ENCODE peak calls at places on chromosome 16, in ten cellular contexts. One of them, this sample, is unnamed.

GRCh38 chr16:52634101-52634500 is 87.2 kb upstream of the TOX3 start:
- DNase-seq in A549: no peak
- DNase-seq in H1: no peak
- DNase-seq in GM12878: no peak
- DNase-seq in ovary: no peak
- DNase-seq in K562: no peak
- DNase-seq in esophagus muscularis mucosa: no peak
- DNase-seq in sigmoid colon: no peak
- DNase-seq in transverse colon: no peak
- DNase-seq in HepG2: no peak
- DNase-seq in this sample: no peak

GRCh38 chr16:83530293-83530692 is 277.5 kb upstream of the HSBP1 start:
- DNase-seq in A549: no peak
- DNase-seq in H1: no peak
- DNase-seq in GM12878: no peak
- DNase-seq in ovary: no peak
- DNase-seq in K562: no peak
- DNase-seq in esophagus muscularis mucosa: no peak
- DNase-seq in sigmoid colon: no peak
- DNase-seq in transverse colon: no peak
- DNase-seq in HepG2: no peak
- DNase-seq in this sample: no peak

GRCh38 chr16:3949287-3949686 is 68.8 kb upstream of the CREBBP start:
- DNase-seq in A549: no peak
- DNase-seq in H1: no peak
- DNase-seq in GM12878: no peak
- DNase-seq in ovary: no peak
- DNase-seq in K562: no peak
- DNase-seq in esophagus muscularis mucosa: no peak
- DNase-seq in sigmoid colon: peak
- DNase-seq in transverse colon: no peak
- DNase-seq in HepG2: no peak
- DNase-seq in this sample: no peak

GRCh38 chr16:21663889-21664647 is at the start of gene OTOA:
- DNase-seq in A549: no peak
- DNase-seq in H1: peak
- DNase-seq in GM12878: no peak
- DNase-seq in ovary: no peak
- DNase-seq in K562: no peak
- DNase-seq in esophagus muscularis mucosa: no peak
- DNase-seq in sigmoid colon: no peak
- DNase-seq in transverse colon: peak
- DNase-seq in HepG2: no peak
- DNase-seq in this sample: no peak

GRCh38 chr16:4937782-4938682 is 1.1 kb upstream of the PPL start:
- DNase-seq in A549: no peak
- DNase-seq in H1: no peak
- DNase-seq in GM12878: no peak
- DNase-seq in ovary: no peak
- DNase-seq in K562: no peak
- DNase-seq in esophagus muscularis mucosa: no peak
- DNase-seq in sigmoid colon: no peak
- DNase-seq in transverse colon: peak
- DNase-seq in HepG2: no peak
- DNase-seq in this sample: no peak

GRCh38 chr16:3066440-3066748 is 954 bp downstream of the IL32 start:
- DNase-seq in A549: no peak
- DNase-seq in H1: no peak
- DNase-seq in GM12878: no peak
- DNase-seq in ovary: no peak
- DNase-seq in K562: no peak
- DNase-seq in esophagus muscularis mucosa: no peak
- DNase-seq in sigmoid colon: no peak
- DNase-seq in transverse colon: no peak
- DNase-seq in HepG2: no peak
- DNase-seq in this sample: no peak

GRCh38 chr16:22786284-22786683 is 27.7 kb upstream of the HS3ST2 start:
- DNase-seq in A549: no peak
- DNase-seq in H1: no peak
- DNase-seq in GM12878: no peak
- DNase-seq in ovary: no peak
- DNase-seq in K562: no peak
- DNase-seq in esophagus muscularis mucosa: no peak
- DNase-seq in sigmoid colon: no peak
- DNase-seq in transverse colon: no peak
- DNase-seq in HepG2: no peak
- DNase-seq in this sample: no peak

GRCh38 chr16:85998178-85998867 is 99.4 kb downstream of the IRF8 start:
- DNase-seq in A549: no peak
- DNase-seq in H1: no peak
- DNase-seq in GM12878: no peak
- DNase-seq in ovary: no peak
- DNase-seq in K562: no peak
- DNase-seq in esophagus muscularis mucosa: no peak
- DNase-seq in sigmoid colon: peak
- DNase-seq in transverse colon: no peak
- DNase-seq in HepG2: no peak
- DNase-seq in this sample: no peak

DNA sequence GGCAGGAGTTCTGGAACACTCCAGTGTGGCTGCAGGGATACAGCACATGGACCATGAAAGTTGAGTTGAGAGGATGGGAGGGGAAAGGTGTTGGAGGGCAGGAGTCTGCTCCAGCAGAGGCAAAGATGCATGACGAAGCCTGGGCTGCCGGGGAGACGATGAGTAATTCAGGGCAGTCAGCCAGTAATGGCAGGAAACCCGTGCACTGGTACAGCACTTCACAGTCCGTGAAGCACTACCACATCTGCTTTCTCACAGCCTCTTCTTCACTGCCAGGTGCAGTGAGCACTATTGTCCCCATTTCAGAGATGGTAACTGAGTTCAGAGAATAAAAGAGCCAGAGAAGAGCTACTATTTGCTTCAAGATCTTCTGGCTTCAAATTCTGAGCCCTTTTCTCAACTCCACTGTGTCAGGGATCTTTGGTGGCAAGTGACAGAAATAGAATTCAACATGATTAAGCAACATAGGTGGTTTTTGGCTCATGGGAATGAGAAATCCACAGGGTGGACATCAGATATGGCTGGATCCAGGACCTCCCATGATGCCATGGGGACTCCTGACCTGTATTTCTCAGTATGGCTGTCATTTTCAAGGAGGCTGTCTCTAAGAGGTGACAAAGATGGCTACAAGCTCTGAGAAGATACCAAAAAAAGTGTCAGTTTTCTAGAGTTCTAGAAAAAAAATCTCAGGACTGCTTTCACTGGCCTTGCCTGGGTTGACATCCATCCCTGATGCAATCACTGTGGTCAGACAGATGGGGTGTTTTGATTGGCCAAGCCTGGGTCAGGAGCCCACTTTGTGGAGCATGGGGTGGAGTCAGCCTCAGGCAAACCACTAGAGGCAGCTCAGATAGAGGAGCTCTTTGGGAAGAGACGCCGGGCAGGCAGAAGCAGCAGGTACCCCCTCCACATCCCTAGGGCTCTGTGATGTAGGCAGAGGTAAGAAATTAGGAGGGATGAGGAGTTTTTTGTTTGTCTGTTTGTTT is 24.7 kb downstream of the IL21R start:
- DNase-seq in A549: peak
- DNase-seq in H1: no peak
- DNase-seq in GM12878: peak
- DNase-seq in ovary: no peak
- DNase-seq in K562: peak
- DNase-seq in esophagus muscularis mucosa: peak
- DNase-seq in sigmoid colon: peak
- DNase-seq in transverse colon: peak
- DNase-seq in HepG2: peak
- DNase-seq in this sample: no peak
- H3K4me3 ChIP-seq in A549: no peak
- H3K4me3 ChIP-seq in H1: no peak
- H3K4me3 ChIP-seq in GM12878: peak
- H3K4me3 ChIP-seq in ovary: no peak
- H3K4me3 ChIP-seq in K562: peak
- H3K4me3 ChIP-seq in esophagus muscularis mucosa: no peak
- H3K4me3 ChIP-seq in sigmoid colon: no peak
- H3K4me3 ChIP-seq in transverse colon: no peak
- H3K4me3 ChIP-seq in HepG2: no peak
- H3K4me3 ChIP-seq in this sample: no peak

DNA sequence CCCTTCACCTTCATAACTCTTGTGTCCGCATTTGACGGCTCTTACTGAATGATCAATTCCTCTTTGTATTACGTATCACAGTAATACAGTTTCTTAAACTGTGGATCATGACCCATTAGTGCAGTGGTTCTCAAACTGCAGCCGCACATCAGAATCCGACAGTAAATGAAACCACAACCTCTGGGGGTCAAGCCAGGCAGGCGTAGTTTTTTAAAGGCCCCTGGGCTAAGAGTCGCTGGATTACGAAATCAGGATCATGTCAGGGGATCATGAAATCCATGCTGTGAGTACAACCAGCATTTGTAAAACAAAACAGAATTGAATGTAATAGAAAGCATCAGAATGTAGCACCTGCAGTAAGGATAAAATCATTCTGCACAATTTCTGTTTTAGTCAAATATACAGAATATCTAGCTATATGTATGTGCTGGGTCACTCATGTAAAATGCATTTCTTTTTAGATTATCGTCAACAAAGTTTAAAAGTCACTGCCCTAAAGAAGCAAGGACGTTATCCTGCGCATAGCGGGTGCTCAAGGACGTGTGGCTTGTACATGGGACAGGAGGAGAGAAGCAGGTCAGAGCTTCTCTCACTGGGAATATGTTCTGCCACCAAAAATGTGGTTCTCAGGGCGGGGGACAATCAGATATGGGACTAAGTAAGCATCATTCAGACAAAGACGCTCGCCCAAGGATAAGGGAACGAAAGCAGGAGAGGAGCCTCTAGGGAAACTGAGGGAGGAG is 113.1 kb downstream of the ZFHX3 start:
- DNase-seq in A549: no peak
- DNase-seq in H1: no peak
- DNase-seq in GM12878: no peak
- DNase-seq in ovary: no peak
- DNase-seq in K562: no peak
- DNase-seq in esophagus muscularis mucosa: no peak
- DNase-seq in sigmoid colon: peak
- DNase-seq in transverse colon: no peak
- DNase-seq in HepG2: no peak
- DNase-seq in this sample: peak
- H3K27ac ChIP-seq in A549: no peak
- H3K27ac ChIP-seq in H1: no peak
- H3K27ac ChIP-seq in GM12878: no peak
- H3K27ac ChIP-seq in ovary: no peak
- H3K27ac ChIP-seq in K562: no peak
- H3K27ac ChIP-seq in esophagus muscularis mucosa: no peak
- H3K27ac ChIP-seq in sigmoid colon: no peak
- H3K27ac ChIP-seq in transverse colon: peak
- H3K27ac ChIP-seq in HepG2: no peak
- H3K27ac ChIP-seq in this sample: no peak

GRCh38 chr16:29230671-29231091 is 175.8 kb downstream of the NPIPB11 start:
- DNase-seq in A549: no peak
- DNase-seq in H1: no peak
- DNase-seq in GM12878: no peak
- DNase-seq in ovary: no peak
- DNase-seq in K562: no peak
- DNase-seq in esophagus muscularis mucosa: peak
- DNase-seq in sigmoid colon: no peak
- DNase-seq in transverse colon: no peak
- DNase-seq in HepG2: no peak
- DNase-seq in this sample: no peak
- TF ChIP-seq EP300 in A549: no peak
- TF ChIP-seq EP300 in H1: no peak
- TF ChIP-seq EP300 in GM12878: no peak
- TF ChIP-seq EP300 in ovary: no peak
- TF ChIP-seq EP300 in K562: no peak
- TF ChIP-seq EP300 in esophagus muscularis mucosa: no peak
- TF ChIP-seq EP300 in sigmoid colon: no peak
- TF ChIP-seq EP300 in transverse colon: no peak
- TF ChIP-seq EP300 in HepG2: no peak
- TF ChIP-seq EP300 in this sample: no peak

GRCh38 chr16:30185141-30185682 is 1.8 kb downstream of the CORO1A start:
- DNase-seq in A549: no peak
- DNase-seq in H1: no peak
- DNase-seq in GM12878: no peak
- DNase-seq in ovary: no peak
- DNase-seq in K562: peak
- DNase-seq in esophagus muscularis mucosa: no peak
- DNase-seq in sigmoid colon: peak
- DNase-seq in transverse colon: peak
- DNase-seq in HepG2: no peak
- DNase-seq in this sample: no peak

GRCh38 chr16:30186782-30187555 is 3.6 kb downstream of the CORO1A start:
- DNase-seq in A549: peak
- DNase-seq in H1: no peak
- DNase-seq in GM12878: peak
- DNase-seq in ovary: peak
- DNase-seq in K562: peak
- DNase-seq in esophagus muscularis mucosa: no peak
- DNase-seq in sigmoid colon: peak
- DNase-seq in transverse colon: peak
- DNase-seq in HepG2: peak
- DNase-seq in this sample: peak

GRCh38 chr16:30186444-30186781 is 3.0 kb downstream of the CORO1A start:
- DNase-seq in A549: no peak
- DNase-seq in H1: no peak
- DNase-seq in GM12878: no peak
- DNase-seq in ovary: no peak
- DNase-seq in K562: no peak
- DNase-seq in esophagus muscularis mucosa: no peak
- DNase-seq in sigmoid colon: no peak
- DNase-seq in transverse colon: no peak
- DNase-seq in HepG2: no peak
- DNase-seq in this sample: no peak

GRCh38 chr16:30184430-30185140 is 1.2 kb downstream of the CORO1A start:
- DNase-seq in A549: no peak
- DNase-seq in H1: no peak
- DNase-seq in GM12878: peak
- DNase-seq in ovary: peak
- DNase-seq in K562: peak
- DNase-seq in esophagus muscularis mucosa: no peak
- DNase-seq in sigmoid colon: peak
- DNase-seq in transverse colon: peak
- DNase-seq in HepG2: no peak
- DNase-seq in this sample: no peak

DNA sequence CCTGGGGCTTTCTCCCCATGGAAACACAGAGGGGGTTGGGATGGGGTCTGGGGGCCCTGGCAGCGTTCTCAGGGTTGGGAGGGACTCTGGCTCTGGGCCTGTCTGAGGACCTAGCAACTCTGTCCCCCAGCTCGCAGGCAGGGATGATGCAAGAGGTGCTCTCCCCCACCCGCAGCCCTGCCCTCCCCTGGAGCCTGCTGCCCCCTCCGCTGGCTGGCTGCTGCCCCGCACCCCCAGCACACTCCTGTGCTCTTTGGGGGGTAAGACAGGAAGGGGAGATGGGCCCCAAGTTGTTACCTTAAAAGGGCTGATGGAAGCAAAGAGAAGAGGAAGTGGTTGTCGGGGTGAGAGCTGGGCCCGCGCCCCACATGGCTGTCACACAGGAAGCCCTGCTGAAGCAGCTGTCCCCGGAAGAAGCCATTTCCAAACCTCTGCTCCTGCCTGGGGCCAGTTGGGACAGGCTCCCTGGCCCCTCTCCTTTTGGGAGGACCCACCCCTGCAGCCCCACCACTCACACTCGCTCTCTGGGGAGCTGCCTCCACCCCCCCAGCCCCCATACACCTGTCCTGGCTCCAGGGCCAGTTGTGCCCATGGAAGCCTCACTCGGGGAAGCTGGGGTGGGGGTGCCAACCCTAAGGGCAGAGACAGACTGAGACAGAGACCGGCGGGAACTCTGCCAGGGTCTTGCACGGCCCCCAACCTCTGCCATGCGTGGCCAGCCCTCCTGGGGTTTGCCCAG is 2.5 kb downstream of the CORO1A start:
- DNase-seq in A549: no peak
- DNase-seq in H1: no peak
- DNase-seq in GM12878: peak
- DNase-seq in ovary: no peak
- DNase-seq in K562: peak
- DNase-seq in esophagus muscularis mucosa: peak
- DNase-seq in sigmoid colon: peak
- DNase-seq in transverse colon: peak
- DNase-seq in HepG2: no peak
- DNase-seq in this sample: no peak
- H3K4me3 ChIP-seq in A549: no peak
- H3K4me3 ChIP-seq in H1: no peak
- H3K4me3 ChIP-seq in GM12878: peak
- H3K4me3 ChIP-seq in ovary: no peak
- H3K4me3 ChIP-seq in K562: no peak
- H3K4me3 ChIP-seq in esophagus muscularis mucosa: peak
- H3K4me3 ChIP-seq in sigmoid colon: no peak
- H3K4me3 ChIP-seq in transverse colon: peak
- H3K4me3 ChIP-seq in HepG2: no peak
- H3K4me3 ChIP-seq in this sample: peak

This sample was measured in tibial nerve.